ENCODE peak calls at places on chromosomes 12 and 14, in eight cellular contexts. X is T-helper 1 cell, B is stromal cell of bone marrow, W is neuronal stem cell, S is testis, N is mucosa of gallbladder, D is head of caudate nucleus, V is body of pancreas. F is an unnamed sample.

GRCh38 chr12:56988207-56988739 is 18.1 kb downstream of the ZBTB39 start:
- DNase-seq in X (no peak), B (no peak), W (no peak), S (no peak), N (no peak), D (no peak), V (no peak), F (no peak)

GRCh38 chr12:116609236-116609635 is 50.1 kb downstream of the MAP1LC3B2 start:
- DNase-seq in X (no peak), B (no peak), W (no peak), S (no peak), N (no peak), D (no peak), V (no peak), F (no peak)

GRCh38 chr12:131793623-131794022 is 34.6 kb upstream of the MMP17 start:
- DNase-seq in X (no peak), B (no peak), W (no peak), S (no peak), N (no peak), D (no peak), V (no peak), F (no peak)

GRCh38 chr12:96257550-96258392 is 63.6 kb downstream of the ELK3 start:
- DNase-seq in X (no peak), B (no peak), W (no peak), S (no peak), N (no peak), D (no peak), V (no peak), F (no peak)

GRCh38 chr12:108840605-108841328 is 16.6 kb downstream of the SSH1 start:
- DNase-seq in X (no peak), B (no peak), W (no peak), S (no peak), N (no peak), D (no peak), V (no peak), F (no peak)

GRCh38 chr12:66647034-66647691 is 31.7 kb downstream of the GRIP1 start:
- DNase-seq in X (no peak), B (peak), W (no peak), S (no peak), N (no peak), D (no peak), V (no peak), F (no peak)

GRCh38 chr12:94650143-94651056 is at the start of gene TMCC3:
- DNase-seq in X (no peak), B (no peak), W (peak), S (peak), N (no peak), D (peak), V (peak), F (no peak)

GRCh38 chr12:124039276-124039675 is 66.3 kb downstream of the ZNF664 start:
- DNase-seq in X (no peak), B (peak), W (no peak), S (no peak), N (no peak), D (no peak), V (peak), F (no peak)

GRCh38 chr12:32669584-32669983 is 9.5 kb upstream of the DNM1L start:
- DNase-seq in X (no peak), B (no peak), W (no peak), S (no peak), N (no peak), D (no peak), V (no peak), F (no peak)

GRCh38 chr12:109879332-109880048 is 851 bp downstream of the GLTP start:
- DNase-seq in X (no peak), B (no peak), W (no peak), S (no peak), N (no peak), D (no peak), V (no peak), F (no peak)

GRCh38 chr12:56987551-56988053 is 18.7 kb downstream of the ZBTB39 start:
- DNase-seq in X (peak), B (peak), W (peak), S (peak), N (peak), D (peak), V (peak), F (peak)

GRCh38 chr12:130818381-130819247 is 20.4 kb downstream of the STX2 start:
- DNase-seq in X (peak), B (no peak), W (peak), S (peak), N (peak), D (peak), V (peak), F (no peak)

GRCh38 chr12:13713746-13714400 is 267.5 kb downstream of the GRIN2B start:
- DNase-seq in X (no peak), B (no peak), W (no peak), S (no peak), N (no peak), D (peak), V (no peak), F (no peak)

GRCh38 chr14:32038876-32039275 is 38.2 kb upstream of the ARHGAP5 start:
- DNase-seq in X (no peak), B (no peak), W (no peak), S (no peak), N (no peak), D (no peak), V (no peak), F (no peak)

GRCh38 chr14:75595211-75595610 is 16.8 kb downstream of the FLVCR2 start:
- DNase-seq in X (no peak), B (no peak), W (no peak), S (no peak), N (no peak), D (no peak), V (no peak), F (no peak)

GRCh38 chr14:70822706-70823185 is 13.4 kb upstream of the MAP3K9 start:
- DNase-seq in X (no peak), B (no peak), W (peak), S (peak), N (peak), D (peak), V (peak), F (peak)

GRCh38 chr14:31127690-31128089 is 79.9 kb downstream of the HECTD1 start:
- DNase-seq in X (peak), B (no peak), W (no peak), S (no peak), N (no peak), D (no peak), V (no peak), F (no peak)

GRCh38 chr14:71620401-71620800 is 311.8 kb upstream of the RGS6 start:
- DNase-seq in X (no peak), B (peak), W (no peak), S (no peak), N (no peak), D (no peak), V (no peak), F (no peak)

GRCh38 chr12:120141336-120141735 is 24.8 kb upstream of the RAB35 start:
- DNase-seq in X (no peak), B (no peak), W (no peak), S (no peak), N (no peak), D (no peak), V (no peak), F (no peak)

GRCh38 chr12:119249441-119249840 is 70.7 kb downstream of the HSPB8 start:
- DNase-seq in X (no peak), B (no peak), W (no peak), S (no peak), N (no peak), D (no peak), V (no peak), F (no peak)

GRCh38 chr12:28104338-28104737 is 85.9 kb upstream of the CCDC91 start:
- DNase-seq in X (no peak), B (no peak), W (no peak), S (no peak), N (no peak), D (no peak), V (no peak), F (no peak)

GRCh38 chr14:26730929-26731618 is 133.2 kb upstream of the NOVA1 start:
- DNase-seq in X (no peak), B (no peak), W (peak), S (peak), N (no peak), D (peak), V (no peak), F (no peak)

GRCh38 chr12:89859513-89860220 is 151.0 kb upstream of the ATP2B1 start:
- DNase-seq in X (no peak), B (peak), W (no peak), S (no peak), N (peak), D (no peak), V (no peak), F (no peak)